ENCODE peak calls at places on chromosomes 3 and 15, in ten cellular contexts. U, A, J, F, Q, E, Z, H, Y and C are unnamed samples.

GRCh38 chr15:48046813-48047483 is 73.8 kb upstream of the SLC24A5 start:
- DNase-seq in U (no peak), A (no peak), J (no peak), F (no peak), Q (no peak), E (no peak), Z (no peak), H (no peak), Y (no peak), C (no peak)

GRCh38 chr15:70902105-70902504 is 9.5 kb downstream of the LRRC49 start:
- DNase-seq in U (peak), A (no peak), J (no peak), F (no peak), Q (peak), E (no peak), Z (no peak), H (peak), Y (no peak), C (no peak)

GRCh38 chr15:45205192-45205591 is 17.4 kb upstream of the SHF start:
- DNase-seq in U (peak), A (no peak), J (peak), F (peak), Q (no peak), E (peak), Z (peak), H (peak), Y (no peak), C (peak)

GRCh38 chr3:137845666-137846065 is 81.6 kb downstream of the SOX14 start:
- DNase-seq in U (no peak), A (no peak), J (no peak), F (no peak), Q (no peak), E (no peak), Z (no peak), H (no peak), Y (no peak), C (no peak)

GRCh38 chr3:66153961-66154923 is 66.6 kb upstream of the SLC25A26 start:
- DNase-seq in U (peak), A (no peak), J (no peak), F (peak), Q (no peak), E (no peak), Z (no peak), H (no peak), Y (no peak), C (no peak)

GRCh38 chr15:101042320-101042719 is 123.2 kb downstream of the LRRK1 start:
- DNase-seq in U (no peak), A (no peak), J (no peak), F (peak), Q (no peak), E (no peak), Z (no peak), H (no peak), Y (peak), C (no peak)

GRCh38 chr15:20340331-20340811 is 201.2 kb downstream of the GOLGA6L6 start:
- DNase-seq in U (peak), A (peak), J (peak), F (peak), Q (peak), E (peak), Z (peak), H (no peak), Y (peak), C (peak)

GRCh38 chr3:172201990-172202318 is 162.6 kb downstream of the FNDC3B start:
- DNase-seq in U (no peak), A (no peak), J (no peak), F (no peak), Q (no peak), E (no peak), Z (no peak), H (peak), Y (no peak), C (no peak)

GRCh38 chr15:60326824-60327654 is 70.7 kb downstream of the ANXA2 start:
- DNase-seq in U (peak), A (no peak), J (no peak), F (peak), Q (peak), E (peak), Z (no peak), H (peak), Y (no peak), C (peak)

GRCh38 chr3:88189361-88189810 is 39.6 kb downstream of the C3orf38 start:
- DNase-seq in U (no peak), A (no peak), J (no peak), F (no peak), Q (no peak), E (no peak), Z (no peak), H (no peak), Y (no peak), C (peak)

GRCh38 chr3:153599685-153600084 is 437.7 kb downstream of the RAP2B start:
- DNase-seq in U (peak), A (no peak), J (no peak), F (no peak), Q (peak), E (no peak), Z (peak), H (peak), Y (peak), C (no peak)

GRCh38 chr3:112302881-112303761 is 9.1 kb upstream of the SLC9C1 start:
- DNase-seq in U (no peak), A (no peak), J (no peak), F (no peak), Q (no peak), E (peak), Z (no peak), H (no peak), Y (no peak), C (peak)

GRCh38 chr3:6779140-6779539 is 81.8 kb upstream of the GRM7 start:
- DNase-seq in U (no peak), A (no peak), J (no peak), F (no peak), Q (no peak), E (no peak), Z (no peak), H (no peak), Y (no peak), C (peak)

GRCh38 chr15:39462691-39463090 is 118.2 kb upstream of the THBS1 start:
- DNase-seq in U (peak), A (no peak), J (no peak), F (no peak), Q (no peak), E (no peak), Z (no peak), H (no peak), Y (no peak), C (no peak)

GRCh38 chr3:122392868-122393844 is 9.2 kb downstream of the FAM162A start:
- DNase-seq in U (peak), A (no peak), J (no peak), F (peak), Q (no peak), E (peak), Z (no peak), H (no peak), Y (no peak), C (no peak)

GRCh38 chr15:42031211-42031915 is 10.5 kb upstream of the PLA2G4E start:
- DNase-seq in U (no peak), A (no peak), J (no peak), F (no peak), Q (no peak), E (no peak), Z (no peak), H (no peak), Y (no peak), C (no peak)

GRCh38 chr3:81723732-81724313 is 37.6 kb downstream of the GBE1 start:
- DNase-seq in U (peak), A (no peak), J (no peak), F (peak), Q (no peak), E (no peak), Z (no peak), H (no peak), Y (no peak), C (no peak)

GRCh38 chr3:99838755-99839154 is 21.1 kb downstream of the CMSS1 start:
- DNase-seq in U (no peak), A (no peak), J (no peak), F (no peak), Q (no peak), E (no peak), Z (no peak), H (no peak), Y (no peak), C (no peak)

GRCh38 chr15:48177383-48177874 is 666 bp downstream of the MYEF2 start:
- DNase-seq in U (peak), A (no peak), J (no peak), F (no peak), Q (no peak), E (no peak), Z (no peak), H (no peak), Y (no peak), C (peak)

GRCh38 chr15:70421197-70421482 is 323.4 kb upstream of the TLE3 start:
- DNase-seq in U (no peak), A (no peak), J (no peak), F (no peak), Q (no peak), E (no peak), Z (no peak), H (no peak), Y (no peak), C (no peak)

GRCh38 chr15:63052961-63053698 is 10.6 kb downstream of the TPM1 start:
- DNase-seq in U (no peak), A (no peak), J (peak), F (peak), Q (no peak), E (no peak), Z (peak), H (no peak), Y (peak), C (no peak)

GRCh38 chr15:32859246-32859645 is 141.4 kb downstream of the GREM1 start:
- DNase-seq in U (no peak), A (no peak), J (no peak), F (no peak), Q (no peak), E (no peak), Z (no peak), H (no peak), Y (no peak), C (no peak)

GRCh38 chr3:144564011-144564410 is 592.4 kb downstream of the DIPK2A start:
- DNase-seq in U (peak), A (no peak), J (no peak), F (no peak), Q (no peak), E (no peak), Z (no peak), H (no peak), Y (no peak), C (no peak)

GRCh38 chr3:20353286-20353685 is 167.3 kb upstream of the SGO1 start:
- DNase-seq in U (no peak), A (no peak), J (no peak), F (no peak), Q (no peak), E (no peak), Z (no peak), H (no peak), Y (no peak), C (no peak)

GRCh38 chr3:197494366-197495058 is 61.3 kb downstream of the BDH1 start:
- DNase-seq in U (peak), A (no peak), J (no peak), F (no peak), Q (peak), E (no peak), Z (no peak), H (no peak), Y (no peak), C (no peak)

GRCh38 chr3:117036259-117036799 is 326.8 kb downstream of the TUSC7 start:
- DNase-seq in U (no peak), A (no peak), J (no peak), F (peak), Q (no peak), E (no peak), Z (peak), H (peak), Y (peak), C (no peak)

GRCh38 chr3:56976666-56977560 is 83.6 kb upstream of the SPATA12 start:
- DNase-seq in U (no peak), A (no peak), J (no peak), F (peak), Q (no peak), E (no peak), Z (no peak), H (no peak), Y (peak), C (no peak)

GRCh38 chr15:68436680-68437079 is 4.7 kb upstream of the ITGA11 start:
- DNase-seq in U (no peak), A (no peak), J (no peak), F (no peak), Q (no peak), E (no peak), Z (no peak), H (no peak), Y (no peak), C (no peak)

GRCh38 chr3:157180262-157180661 is 20.3 kb upstream of the CCNL1 start:
- DNase-seq in U (no peak), A (no peak), J (no peak), F (no peak), Q (no peak), E (no peak), Z (no peak), H (no peak), Y (no peak), C (no peak)

GRCh38 chr3:157179365-157179803 is 19.4 kb upstream of the CCNL1 start:
- DNase-seq in U (no peak), A (no peak), J (no peak), F (no peak), Q (no peak), E (no peak), Z (no peak), H (no peak), Y (no peak), C (no peak)

GRCh38 chr3:157188391-157188790 is 28.4 kb upstream of the CCNL1 start:
- DNase-seq in U (no peak), A (no peak), J (no peak), F (no peak), Q (no peak), E (no peak), Z (no peak), H (no peak), Y (no peak), C (no peak)

GRCh38 chr3:157182879-157183278 is 22.9 kb upstream of the CCNL1 start:
- DNase-seq in U (no peak), A (no peak), J (no peak), F (no peak), Q (no peak), E (no peak), Z (no peak), H (no peak), Y (no peak), C (no peak)
- TF ChIP-seq CTCF in U (peak), A (no peak), J (no peak), F (peak), Q (no peak), E (no peak), Z (no peak), H (peak), Y (no peak), C (no peak)

DNA sequence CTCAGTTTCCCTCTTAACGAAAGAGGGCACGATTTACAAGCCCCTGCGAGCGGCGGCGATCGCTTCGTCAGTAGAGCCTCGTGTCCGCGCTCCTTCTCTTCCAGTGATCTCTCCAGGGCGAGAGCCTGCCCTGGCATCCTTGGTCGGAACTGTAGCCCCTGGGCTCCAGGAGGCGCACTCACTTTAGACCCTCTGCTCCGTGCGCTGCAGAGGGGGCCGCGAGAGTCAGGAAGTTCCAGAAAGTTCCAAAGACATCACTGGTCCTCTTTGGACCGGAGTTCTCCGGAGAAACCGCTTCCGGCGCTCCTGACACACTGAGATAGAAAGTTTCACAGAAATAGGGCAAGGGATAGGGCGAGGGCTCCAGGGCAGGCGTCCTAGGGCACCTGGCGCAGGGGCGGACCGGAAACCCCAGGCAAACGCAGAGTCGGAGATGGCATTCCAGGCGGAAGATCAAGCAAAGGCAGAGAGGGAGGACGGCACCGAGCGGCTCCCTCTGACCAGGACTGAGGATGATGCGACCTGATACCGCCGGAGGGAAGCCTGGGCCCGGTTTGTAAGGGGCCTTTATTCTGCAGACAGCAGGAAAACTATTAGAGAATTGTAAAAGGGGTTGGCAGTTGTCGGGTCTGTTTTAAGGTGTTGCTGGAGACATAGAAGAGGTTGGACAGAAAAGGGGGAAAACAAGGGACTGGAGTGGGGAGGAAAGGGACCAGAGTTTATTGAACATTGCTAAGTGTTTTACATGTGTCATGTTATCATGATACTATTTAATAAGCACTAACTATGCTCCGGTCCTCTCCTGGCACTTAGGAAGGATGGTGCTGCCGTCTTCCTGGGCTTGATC is 1.3 kb upstream of the CPEB1 start:
- DNase-seq in U (no peak), A (no peak), J (no peak), F (no peak), Q (no peak), E (no peak), Z (no peak), H (no peak), Y (no peak), C (no peak)
- TF ChIP-seq CTCF in U (no peak), A (no peak), J (no peak), F (peak), Q (no peak), E (no peak), Z (no peak), H (peak), Y (no peak), C (no peak)

GRCh38 chr3:8097690-8098089 is 403.9 kb upstream of the LMCD1 start:
- DNase-seq in U (no peak), A (no peak), J (no peak), F (no peak), Q (no peak), E (no peak), Z (no peak), H (no peak), Y (no peak), C (no peak)
- TF ChIP-seq CTCF in U (peak), A (no peak), J (no peak), F (no peak), Q (peak), E (peak), Z (no peak), H (no peak), Y (no peak), C (no peak)

GRCh38 chr15:81174759-81175327 is 21.8 kb upstream of the IL16 start:
- DNase-seq in U (no peak), A (no peak), J (no peak), F (no peak), Q (no peak), E (no peak), Z (no peak), H (no peak), Y (no peak), C (no peak)
- TF ChIP-seq CTCF in U (peak), A (no peak), J (no peak), F (no peak), Q (no peak), E (no peak), Z (no peak), H (peak), Y (no peak), C (peak)